ENCODE peak calls at places on chromosomes 7 and 10, in five cellular contexts. Z is kidney, N is upper lobe of right lung, M is tibial artery, Q is uterus. A is an unnamed sample. For H3K4me1 and H3K36me3, the result is how much of the 10 kb centered on the place peaks cover.

GRCh38 chr7:30012757-30013156 is 13.7 kb downstream of the FKBP14 start:
- DNase-seq in Z (no peak), M (no peak), Q (no peak), N (no peak), A (no peak)

GRCh38 chr10:130723704-130724103 is 587.5 kb downstream of the GLRX3 start:
- DNase-seq in M (no peak), Z (peak), N (no peak), Q (no peak), A (no peak)

GRCh38 chr10:124318811-124319210 is 99.9 kb downstream of the OAT start:
- DNase-seq in M (no peak), N (peak), Z (no peak), Q (no peak), A (no peak)

GRCh38 chr7:158245724-158246041 is 341.9 kb downstream of the PTPRN2 start:
- DNase-seq in Z (no peak), M (no peak), Q (no peak), N (peak), A (no peak)

GRCh38 chr10:72753760-72754231 is 61.9 kb downstream of the MCU start:
- DNase-seq in M (no peak), Z (no peak), Q (no peak), N (no peak), A (no peak)

GRCh38 chr7:44736896-44737295 is 11.8 kb upstream of the ZMIZ2 start:
- DNase-seq in N (no peak), Q (no peak), M (no peak), Z (peak), A (no peak)

GRCh38 chr7:28062197-28062988 is 118.2 kb downstream of the JAZF1 start:
- DNase-seq in M (peak), Q (peak), N (peak), Z (no peak), A (peak)

GRCh38 chr10:97701438-97702064 is 12.0 kb upstream of the MARVELD1 start:
- DNase-seq in Q (peak), M (no peak), N (no peak), Z (peak), A (peak)

GRCh38 chr10:109259293-109259692 is 664.0 kb downstream of the XPNPEP1 start:
- DNase-seq in N (no peak), Z (no peak), Q (no peak), M (no peak), A (no peak)

GRCh38 chr7:92159-92767 is 100.1 kb upstream of the FAM20C start:
- DNase-seq in Z (no peak), N (no peak), Q (no peak), M (no peak), A (peak)

GRCh38 chr7:81433196-81433595 is 336.7 kb downstream of the HGF start:
- DNase-seq in Z (no peak), N (no peak), Q (no peak), M (no peak), A (no peak)

DNA sequence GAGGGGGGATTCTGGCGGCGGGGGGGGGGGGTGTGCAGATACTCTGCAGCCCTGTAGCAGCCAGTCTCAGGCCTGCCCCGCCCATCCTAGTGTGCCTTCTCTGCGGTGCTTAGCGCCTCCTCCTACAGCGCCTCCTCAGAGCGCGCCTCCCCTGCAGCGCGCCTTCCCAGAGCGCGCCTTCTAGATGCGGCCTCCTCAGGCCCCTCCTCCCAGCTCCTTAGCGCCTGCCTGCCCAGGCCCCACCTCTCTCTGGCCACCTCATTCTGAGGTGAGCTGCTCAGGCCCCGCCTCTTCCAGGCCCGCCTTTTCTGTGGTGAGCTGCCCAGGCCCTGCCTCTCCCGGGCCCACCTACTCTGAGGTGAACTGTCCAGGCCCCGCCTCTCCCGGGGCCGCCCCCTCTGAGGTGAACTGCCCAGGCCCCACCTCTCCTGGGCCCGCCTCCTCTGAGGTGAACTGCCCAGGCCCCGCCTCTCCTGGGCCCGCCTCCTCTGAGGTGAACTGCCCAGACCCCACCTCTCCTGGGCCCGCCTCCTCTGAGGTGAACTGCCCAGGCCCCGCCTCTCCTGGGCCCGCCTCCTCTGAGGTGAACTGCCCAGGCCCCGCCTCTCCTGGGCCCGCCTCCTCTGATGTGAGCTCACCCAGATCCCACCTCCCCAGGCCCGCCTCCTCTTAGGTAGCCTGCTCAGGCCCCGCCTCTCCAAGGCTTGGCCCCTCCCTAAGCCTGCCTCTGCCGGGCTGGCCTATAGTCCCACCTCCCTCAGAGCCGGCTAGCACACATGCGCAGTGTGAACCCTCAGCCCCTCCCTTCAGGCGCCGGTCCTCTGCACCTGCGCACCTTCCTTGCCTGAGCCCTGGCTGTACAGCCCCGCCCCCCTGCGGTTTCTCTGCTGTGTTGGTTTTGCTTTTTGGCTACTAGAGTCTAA is 2.1 kb upstream of the SGCE start:
- DNase-seq in M (peak), Q (peak), Z (peak), N (peak), A (peak)
- H3K4me3 ChIP-seq in M (peak), Q (peak), Z (peak), N (peak), A (peak)

GRCh38 chr10:71239946-71240795 is 27.8 kb downstream of the UNC5B start:
- DNase-seq in Z (peak), M (no peak), N (no peak), Q (no peak), A (no peak)
- H3K4me1 ChIP-seq in Z (half or more), M (under half), N (half or more), Q (under half), A (under half)

DNA sequence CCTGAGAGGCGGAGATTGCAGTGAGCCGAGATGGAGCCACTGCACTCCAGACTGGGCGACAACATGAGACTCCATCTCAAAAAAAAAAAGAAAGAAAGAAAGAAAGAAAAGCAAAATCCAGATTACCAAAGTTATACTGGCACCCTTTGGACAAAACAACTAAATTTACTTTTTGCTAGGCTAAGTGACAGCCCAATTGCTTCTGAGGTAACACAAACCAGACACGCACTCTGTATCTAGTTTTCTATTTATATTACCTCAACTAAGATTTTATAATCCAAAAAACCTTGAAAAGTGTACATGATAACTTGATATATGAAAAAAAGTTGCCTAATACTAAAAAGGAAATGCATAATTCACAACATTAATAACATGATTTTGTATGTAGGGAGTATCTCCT is 12.9 kb downstream of the UBE2H start:
- DNase-seq in Z (no peak), N (no peak), Q (no peak), M (no peak), A (no peak)
- H3K36me3 ChIP-seq in Z (under half), N (under half), Q (under half), M (under half), A (under half)

GRCh38 chr7:142855756-142856564 is 1.1 kb downstream of the EPHB6 start:
- DNase-seq in Q (peak), M (peak), Z (peak), N (peak), A (no peak)
- H3K4me3 ChIP-seq in Q (peak), M (peak), Z (peak), N (peak), A (no peak)

DNA sequence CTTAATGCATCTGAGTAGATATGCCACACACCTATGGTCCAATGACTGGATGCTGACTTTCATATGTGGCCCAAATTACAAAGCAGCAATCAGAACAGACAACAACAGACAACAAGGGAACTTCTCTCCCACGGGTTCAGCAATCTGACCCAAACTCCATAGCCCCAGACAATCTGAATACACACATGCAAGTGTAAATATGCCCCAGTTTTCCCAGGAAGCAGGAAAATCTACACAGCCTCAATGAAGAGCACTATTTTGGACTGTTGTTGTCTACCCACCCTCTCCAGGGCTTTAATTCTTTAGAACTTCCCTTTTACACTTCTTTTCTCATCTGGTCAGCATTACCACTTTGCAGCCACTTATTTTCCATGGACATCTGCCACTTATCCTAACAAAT is 2.0 kb upstream of the CCNY start:
- DNase-seq in Z (no peak), M (no peak), N (no peak), Q (no peak), A (no peak)
- H3K4me1 ChIP-seq in Z (under half), M (under half), N (under half), Q (under half), A (under half)

GRCh38 chr7:6420680-6421079 is 27.1 kb downstream of the DAGLB start:
- DNase-seq in M (no peak), Z (no peak), Q (no peak), N (no peak), A (no peak)

GRCh38 chr7:6422926-6423632 is 24.7 kb downstream of the DAGLB start:
- DNase-seq in Q (no peak), Z (no peak), N (peak), M (peak), A (no peak)

GRCh38 chr7:6424702-6425072 is 23.1 kb downstream of the DAGLB start:
- DNase-seq in N (no peak), Q (no peak), Z (no peak), M (no peak), A (no peak)

GRCh38 chr7:6423942-6424701 is 23.6 kb downstream of the DAGLB start:
- DNase-seq in Q (no peak), N (peak), Z (peak), M (no peak), A (no peak)

GRCh38 chr7:6422095-6422494 is 25.7 kb downstream of the DAGLB start:
- DNase-seq in Q (no peak), N (no peak), Z (no peak), M (no peak), A (no peak)
- H3K36me3 ChIP-seq in Q (under half), N (half or more), Z (under half), M (half or more), A (half or more)

GRCh38 chr10:117552156-117552620 is 9.6 kb downstream of the EMX2 start:
- DNase-seq in M (no peak), Q (peak), Z (peak), N (no peak), A (no peak)
- H3K4me3 ChIP-seq in M (peak), Q (peak), Z (peak), N (no peak), A (no peak)

A was measured in HAP-1.